ENCODE peak calls at places on chromosomes 7 and 10, in eight cellular contexts. M is ELF-1; Q is stimulated activated naive CD8-positive, alpha-beta T cell treated with anti-CD3 and anti-CD28 coated beads, Interleukin-15, amount 100 ng/mL, for 72 hours; T is T-helper 1 cell; O is Ammon's horn; H is stromal cell of bone marrow; D is putamen; E is omental fat pad. C is an unnamed sample.

GRCh38 chr10:124743188-124744046 is 761 bp downstream of the FAM53B start:
- DNase-seq in E (no peak), T (no peak), H (no peak), Q (no peak), D (no peak), M (peak), O (peak), C (peak)

GRCh38 chr7:30322656-30323355 is 38.4 kb downstream of the ZNRF2 start:
- DNase-seq in M (no peak), D (no peak), T (no peak), H (no peak), Q (peak), O (no peak), E (no peak), C (no peak)

GRCh38 chr10:43790147-43790546 is 141.5 kb upstream of the ZNF32 start:
- DNase-seq in M (no peak), E (no peak), Q (no peak), D (no peak), H (no peak), T (no peak), O (no peak), C (no peak)

GRCh38 chr7:55493416-55493815 is 78.9 kb downstream of the VOPP1 start:
- DNase-seq in E (no peak), M (no peak), H (no peak), D (no peak), Q (no peak), T (no peak), O (no peak), C (no peak)

GRCh38 chr7:139471740-139472353 is 11.6 kb downstream of the KLRG2 start:
- DNase-seq in T (no peak), H (no peak), M (peak), E (no peak), D (no peak), O (no peak), Q (no peak), C (no peak)

GRCh38 chr10:3848768-3849643 is 64.0 kb upstream of the KLF6 start:
- DNase-seq in D (no peak), Q (peak), O (no peak), T (no peak), E (no peak), M (no peak), H (peak), C (no peak)

GRCh38 chr10:117536862-117537435 is 5.6 kb upstream of the EMX2 start:
- DNase-seq in M (peak), H (no peak), O (no peak), E (no peak), D (no peak), T (no peak), Q (no peak), C (no peak)

GRCh38 chr10:7133958-7134357 is 276.9 kb downstream of the SFMBT2 start:
- DNase-seq in M (no peak), Q (no peak), O (no peak), H (no peak), T (no peak), E (no peak), D (no peak), C (no peak)

GRCh38 chr7:114865564-114865963 is 56.3 kb upstream of the MDFIC start:
- DNase-seq in D (peak), M (peak), Q (peak), E (no peak), H (peak), O (peak), T (peak), C (peak)

GRCh38 chr10:70958396-70958795 is 70.0 kb upstream of the PCBD1 start:
- DNase-seq in H (peak), O (no peak), T (no peak), E (no peak), Q (no peak), M (no peak), D (no peak), C (no peak)

GRCh38 chr10:60171436-60172013 is 218.2 kb downstream of the ANK3 start:
- DNase-seq in E (no peak), M (no peak), O (no peak), T (no peak), D (no peak), H (no peak), Q (no peak), C (no peak)

GRCh38 chr7:28447071-28447470 is 34.8 kb downstream of the CREB5 start:
- DNase-seq in O (no peak), Q (no peak), D (no peak), E (no peak), H (no peak), T (no peak), M (no peak), C (no peak)

GRCh38 chr7:100627238-100627549 is 14.2 kb downstream of the TFR2 start:
- DNase-seq in Q (no peak), H (no peak), E (no peak), D (no peak), T (no peak), M (no peak), O (no peak), C (no peak)

GRCh38 chr10:101062231-101063161 is 707 bp downstream of the KAZALD1 start:
- DNase-seq in Q (peak), O (no peak), M (peak), E (no peak), H (no peak), T (no peak), D (no peak), C (peak)

GRCh38 chr10:78263521-78263988 is 229.9 kb downstream of the RPS24 start:
- DNase-seq in O (peak), M (no peak), E (no peak), H (peak), Q (no peak), T (no peak), D (peak), C (no peak)